ENCODE peak calls at places on chromosomes 2 and 18, in seven cellular contexts. Q, E, L, F, C, V and I are unnamed samples.
A peak's percentile ranks its signal among the peaks of the same experiment; 100 is the strongest.

GRCh38 chr18:35697869-35698268 is 116.3 kb downstream of the GALNT1 start:
- DNase-seq in C (no peak), V (no peak), E (no peak), Q (no peak), F (no peak), L (no peak), I (no peak)

GRCh38 chr2:202638710-202639109 is 3.9 kb downstream of the FAM117B start:
- DNase-seq in E (no peak), C (no peak), Q (no peak), F (no peak), V (no peak), L (no peak), I (no peak)

GRCh38 chr2:96501886-96502810 is 3.0 kb downstream of the NEURL3 start:
- DNase-seq in L (no peak), F (no peak), E (no peak), V (peak; percentile 79), C (no peak), Q (no peak), I (no peak)

GRCh38 chr2:40488101-40488598 is 36.3 kb upstream of the SLC8A1 start:
- DNase-seq in F (no peak), Q (no peak), C (peak; percentile 14), L (no peak), E (no peak), V (no peak), I (peak; percentile 32)

GRCh38 chr2:219951111-219951510 is 323.7 kb downstream of the SLC4A3 start:
- DNase-seq in C (no peak), V (no peak), L (no peak), E (no peak), Q (no peak), F (no peak), I (no peak)

GRCh38 chr18:45456076-45457066 is 158.9 kb upstream of the SLC14A2 start:
- DNase-seq in Q (peak; percentile 51), L (no peak), C (no peak), V (no peak), E (peak; percentile 28), F (peak; percentile 11), I (no peak)

GRCh38 chr2:36704475-36705150 is 8.1 kb downstream of the VIT start:
- DNase-seq in C (no peak), L (no peak), E (no peak), Q (peak; percentile 60), F (no peak), V (no peak), I (no peak)

GRCh38 chr2:226115102-226115831 is 684.4 kb downstream of the IRS1 start:
- DNase-seq in C (peak; percentile 57), V (no peak), Q (no peak), E (no peak), L (no peak), F (no peak), I (no peak)

GRCh38 chr2:172446524-172447063 is 19.2 kb downstream of the ITGA6 start:
- DNase-seq in C (no peak), E (no peak), Q (no peak), F (no peak), V (no peak), L (no peak), I (no peak)

GRCh38 chr2:120865656-120866055 is 130.0 kb downstream of the GLI2 start:
- DNase-seq in L (no peak), C (no peak), F (no peak), V (no peak), Q (no peak), E (no peak), I (no peak)

GRCh38 chr2:179235463-179236108 is 29.0 kb downstream of the SESTD1 start:
- DNase-seq in F (no peak), L (no peak), C (no peak), V (no peak), Q (no peak), E (no peak), I (no peak)

GRCh38 chr2:164697688-164698290 is 76.5 kb upstream of the GRB14 start:
- DNase-seq in L (no peak), V (no peak), E (no peak), Q (no peak), C (no peak), F (no peak), I (peak; percentile 6)